ENCODE peak calls at places on chromosomes 6 and 20, in four cellular contexts. I is fibroblast of mammary gland, X is progenitor cell of endocrine pancreas, G is GM20000. P is an unnamed sample.

GRCh38 chr6:100504786-100505737 is 40.3 kb upstream of the SIM1 start:
- DNase-seq in G (no peak), I (peak; percentile 82), X (no peak), P (no peak)

GRCh38 chr6:45416700-45417099 is 39.0 kb upstream of the SUPT3H start:
- DNase-seq in X (no peak), G (no peak), I (peak; percentile 64), P (no peak)

GRCh38 chr6:53408826-53409225 is 60.1 kb upstream of the ELOVL5 start:
- DNase-seq in G (no peak), X (no peak), I (no peak), P (no peak)

GRCh38 chr6:33592595-33593413 is 12.7 kb upstream of the BAK1 start:
- DNase-seq in X (no peak), I (no peak), G (peak; percentile 58), P (peak; percentile 66)

GRCh38 chr6:30885999-30886896 is 1.9 kb downstream of the DDR1 start:
- DNase-seq in I (peak; percentile 64), X (no peak), G (peak; percentile 28), P (peak; percentile 27)

GRCh38 chr6:158707120-158707519 is 57.3 kb downstream of the SYTL3 start:
- DNase-seq in G (no peak), I (peak; percentile 48), X (no peak), P (no peak)

GRCh38 chr6:103750603-103751002 is 1109.1 kb downstream of the HACE1 start:
- DNase-seq in X (no peak), I (no peak), G (no peak), P (no peak)

GRCh38 chr6:5554226-5554625 is 292.9 kb downstream of the FARS2 start:
- DNase-seq in X (no peak), I (no peak), G (no peak), P (no peak)

GRCh38 chr6:142954844-142955243 is 9.9 kb upstream of the HIVEP2 start:
- DNase-seq in G (no peak), X (no peak), I (no peak), P (no peak)

GRCh38 chr6:5063617-5064016 is 21.5 kb upstream of the PPP1R3G start:
- DNase-seq in G (no peak), X (no peak), I (no peak), P (no peak)

GRCh38 chr20:37636212-37636975 is 57.4 kb upstream of the CTNNBL1 start:
- DNase-seq in G (no peak), I (no peak), X (no peak), P (no peak)

GRCh38 chr20:54137115-54137514 is 36.7 kb downstream of the CYP24A1 start:
- DNase-seq in G (no peak), I (no peak), X (no peak), P (no peak)

GRCh38 chr20:36355469-36356171 is 49.5 kb downstream of the DLGAP4 start:
- DNase-seq in I (peak; percentile 5), G (no peak), X (no peak), P (no peak)

GRCh38 chr6:117266267-117266797 is 974 bp downstream of the VGLL2 start:
- DNase-seq in G (no peak), X (no peak), I (no peak), P (no peak)

GRCh38 chr6:117264487-117265424 is 602 bp upstream of the VGLL2 start:
- DNase-seq in I (no peak), X (no peak), G (peak; percentile 61), P (peak; percentile 68)

GRCh38 chr6:117263353-117263927 is 1.9 kb upstream of the VGLL2 start:
- DNase-seq in I (no peak), G (no peak), X (no peak), P (no peak)

GRCh38 chr6:117266948-117267347 is 1.6 kb downstream of the VGLL2 start:
- DNase-seq in I (no peak), X (no peak), G (no peak), P (no peak)

GRCh38 chr6:117265425-117266266 is at the start of gene VGLL2:
- DNase-seq in G (peak; percentile 44), I (peak; percentile 38), X (peak; percentile 55), P (peak; percentile 60)
- TF ChIP-seq CTCF in G (no peak), I (no peak), X (peak; percentile 30), P (no peak)

GRCh38 chr20:44598413-44599290 is 16.3 kb downstream of the PKIG start:
- DNase-seq in X (no peak), G (peak; percentile 44), I (no peak), P (no peak)
- TF ChIP-seq CTCF in X (no peak), G (no peak), I (no peak), P (peak; percentile 2)

DNA sequence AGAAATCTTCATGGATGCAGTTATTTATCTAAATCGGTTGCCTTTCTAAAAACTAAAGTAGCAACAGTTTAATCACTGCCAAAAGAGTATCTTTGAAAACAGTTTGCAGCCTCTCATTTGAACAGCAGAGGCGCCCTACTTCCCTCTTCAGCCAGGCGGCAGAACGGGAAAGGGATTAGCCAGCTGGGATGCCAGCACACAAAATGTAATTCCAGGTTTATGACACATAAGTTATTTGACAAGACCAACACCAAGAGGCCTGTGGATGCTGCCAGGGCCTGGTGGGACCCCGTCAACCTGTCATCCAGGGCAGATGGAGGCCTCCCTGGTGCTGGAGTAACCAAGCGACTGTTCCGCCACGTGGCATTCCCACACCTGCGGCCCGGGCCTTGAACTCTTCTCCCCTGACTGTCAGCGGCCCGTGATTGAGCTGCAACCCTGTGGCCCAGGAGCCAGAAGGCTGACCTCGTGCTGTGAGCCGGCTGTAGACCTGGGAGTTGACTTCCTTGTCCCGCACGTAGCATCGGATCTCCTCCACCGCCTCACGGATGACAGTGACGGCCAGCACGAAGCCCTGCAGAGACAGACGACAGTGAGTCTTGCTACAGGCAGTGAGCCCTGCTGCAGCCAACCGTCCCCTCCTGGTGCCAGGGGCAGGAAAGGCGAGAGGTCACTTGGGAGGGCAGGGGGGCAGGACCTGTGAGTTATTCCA is 55.5 kb downstream of the ATP9A start:
- DNase-seq in I (peak; percentile 30), G (no peak), X (no peak), P (no peak)
- TF ChIP-seq CTCF in I (peak; percentile 41), G (no peak), X (peak; percentile 55), P (peak; percentile 10)

DNA sequence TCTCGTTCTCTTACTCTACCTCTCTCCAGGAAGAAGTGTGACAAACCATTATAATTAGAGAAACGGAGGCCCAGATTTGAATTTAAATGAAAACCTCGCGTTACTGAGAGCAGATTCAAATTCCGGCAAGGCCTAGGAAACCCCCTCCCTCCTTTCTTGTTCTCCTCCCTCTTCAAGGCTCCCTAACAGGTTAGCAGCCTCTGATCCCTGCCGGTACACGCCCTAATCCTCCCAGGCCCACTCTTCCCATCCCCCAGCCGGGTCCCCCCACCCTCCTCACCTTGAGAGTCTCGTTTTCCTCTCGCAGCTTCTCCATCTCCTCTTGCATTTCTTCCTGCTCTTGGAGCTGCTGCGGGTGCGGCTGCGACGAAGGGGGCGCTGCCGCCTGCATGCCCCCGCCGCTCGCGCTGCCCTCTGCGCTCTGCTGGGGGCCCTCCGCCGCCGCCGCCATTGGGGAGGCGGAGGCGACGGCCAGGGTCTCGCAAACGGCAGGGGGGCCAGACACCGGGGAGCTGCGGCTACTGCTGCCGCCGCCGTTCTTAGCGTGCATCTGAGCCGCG is 3.8 kb downstream of the MTCL3 start:
- DNase-seq in G (peak; percentile 33), X (peak; percentile 12), I (peak; percentile 28), P (peak; percentile 35)
- TF ChIP-seq CTCF in G (no peak), X (no peak), I (no peak), P (no peak)

GRCh38 chr20:62805711-62806382 is 1.2 kb downstream of the OGFR start:
- DNase-seq in I (peak; percentile 43), G (no peak), X (no peak), P (no peak)

GRCh38 chr20:62804632-62805364 is at the start of gene OGFR:
- DNase-seq in G (peak; percentile 97), X (no peak), I (no peak), P (peak; percentile 96)

GRCh38 chr20:62805365-62805710 is 703 bp downstream of the OGFR start:
- DNase-seq in X (no peak), G (peak; percentile 75), I (no peak), P (no peak)

GRCh38 chr20:62802026-62802712 is 2.5 kb upstream of the OGFR start:
- DNase-seq in I (no peak), X (no peak), G (no peak), P (no peak)

DNA sequence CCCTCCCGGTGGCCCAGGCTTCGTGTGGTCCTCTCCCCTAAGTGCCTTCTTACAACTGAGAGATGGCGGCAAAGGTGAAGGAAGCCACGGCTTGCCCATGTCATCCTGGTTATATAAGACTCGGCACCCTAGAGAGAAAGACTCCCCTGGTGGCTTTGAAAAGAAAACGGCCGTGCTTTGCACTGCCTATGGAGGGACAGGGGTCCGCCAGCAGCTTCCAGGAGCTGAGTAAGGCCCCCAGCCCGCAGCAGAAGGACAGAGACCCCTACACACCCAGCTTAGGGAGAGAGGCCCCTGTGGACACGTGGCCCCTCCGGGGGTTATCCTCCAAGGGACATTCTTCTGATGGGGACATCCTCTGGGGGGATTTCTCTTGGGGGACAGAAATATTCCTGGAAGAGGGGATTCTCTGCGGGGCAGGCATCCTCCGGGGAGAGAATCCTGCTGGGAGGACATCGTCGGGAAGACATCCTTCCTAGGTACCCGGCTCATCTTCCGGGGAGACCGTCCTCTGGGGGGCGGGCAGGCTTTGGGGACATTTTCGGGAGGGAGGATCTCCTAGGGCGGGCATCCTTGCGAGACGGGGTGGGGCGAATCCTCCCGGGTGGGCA is 509 bp upstream of the OGFR start:
- DNase-seq in I (no peak), X (no peak), G (peak; percentile 58), P (no peak)
- TF ChIP-seq CTCF in I (peak; percentile 2), X (no peak), G (no peak), P (peak; percentile 2)

GRCh38 chr6:54621285-54621684 is 225.3 kb upstream of the FAM83B start:
- DNase-seq in G (no peak), I (no peak), X (no peak), P (no peak)
- TF ChIP-seq CTCF in G (no peak), I (no peak), X (peak; percentile 44), P (peak; percentile 26)

GRCh38 chr6:25278914-25279747 is at the start of gene CARMIL1:
- DNase-seq in G (peak; percentile 95), I (peak; percentile 62), X (peak; percentile 69), P (peak; percentile 90)
- TF ChIP-seq CTCF in G (peak; percentile 59), I (peak; percentile 64), X (peak; percentile 70), P (peak; percentile 71)

GRCh38 chr20:34676642-34677373 is at the start of gene PIGU:
- DNase-seq in I (peak; percentile 89), G (peak; percentile 94), X (peak; percentile 96), P (peak; percentile 94)
- TF ChIP-seq CTCF in I (no peak), G (no peak), X (peak; percentile 36), P (no peak)

GRCh38 chr6:55011034-55011433 is 163.3 kb upstream of the HCRTR2 start:
- DNase-seq in G (no peak), I (no peak), X (no peak), P (no peak)
- TF ChIP-seq CTCF in G (no peak), I (no peak), X (no peak), P (no peak)

P was measured in GM13977.